ENCODE peak calls at places on chromosomes 3 and 15, in four cellular contexts. E is psoas muscle, C is AG04449, R is kidney. V is an unnamed sample.

GRCh38 chr3:194215392-194215791 is 79.4 kb downstream of the HES1 start:
- DNase-seq in C (no peak), E (no peak), R (no peak), V (no peak)

GRCh38 chr15:66085128-66085527 is 168.4 kb downstream of the MEGF11 start:
- DNase-seq in E (no peak), R (peak; percentile 19), C (no peak), V (no peak)

GRCh38 chr3:181695661-181696491 is 15.8 kb upstream of the SOX2 start:
- DNase-seq in E (no peak), R (no peak), C (no peak), V (no peak)

GRCh38 chr3:6857510-6857909 is 3.4 kb upstream of the GRM7 start:
- DNase-seq in C (no peak), E (no peak), R (no peak), V (no peak)

GRCh38 chr3:15462451-15462850 is 35.1 kb downstream of the EAF1 start:
- DNase-seq in C (no peak), E (no peak), R (no peak), V (no peak)

GRCh38 chr3:6105187-6105586 is 755.7 kb upstream of the GRM7 start:
- DNase-seq in C (no peak), E (no peak), R (no peak), V (no peak)

GRCh38 chr3:195159819-195160175 is 111.2 kb downstream of the XXYLT1 start:
- DNase-seq in C (no peak), R (no peak), E (no peak), V (no peak)

GRCh38 chr3:69216981-69217380 is 94.6 kb upstream of the LMOD3 start:
- DNase-seq in C (no peak), R (no peak), E (no peak), V (no peak)

GRCh38 chr3:124431585-124431984 is 298.7 kb upstream of the UMPS start:
- DNase-seq in C (no peak), R (no peak), E (no peak), V (no peak)

GRCh38 chr3:50189274-50189673 is 2.1 kb upstream of the GNAT1 start:
- DNase-seq in E (peak; percentile 84), C (peak; percentile 31), R (no peak), V (peak; percentile 58)

GRCh38 chr3:128473180-128473519 is 6.5 kb upstream of the DNAJB8 start:
- DNase-seq in E (no peak), R (no peak), C (no peak), V (no peak)

GRCh38 chr3:119579366-119580147 is at the start of gene ADPRH:
- DNase-seq in R (peak; percentile 95), C (no peak), E (peak; percentile 94), V (peak; percentile 27)

GRCh38 chr3:15206662-15207576 is 873 bp downstream of the CAPN7 start:
- DNase-seq in C (no peak), R (no peak), E (peak; percentile 75), V (no peak)

GRCh38 chr3:66554178-66554577 is 53.4 kb upstream of the LRIG1 start:
- DNase-seq in E (no peak), C (peak; percentile 10), R (no peak), V (no peak)

GRCh38 chr15:77096131-77096530 is 25.2 kb upstream of the TSPAN3 start:
- DNase-seq in R (no peak), C (no peak), E (no peak), V (no peak)

GRCh38 chr3:155202626-155203025 is 90.9 kb downstream of the STRIT1 start:
- DNase-seq in R (no peak), C (peak; percentile 33), E (no peak), V (no peak)

GRCh38 chr3:9890249-9891071 is at the start of gene JAGN1:
- DNase-seq in R (peak; percentile 96), E (peak; percentile 94), C (no peak), V (peak; percentile 72)

GRCh38 chr15:92521624-92522008 is 127.9 kb downstream of the ST8SIA2 start:
- DNase-seq in C (peak; percentile 28), E (peak; percentile 78), R (no peak), V (peak; percentile 69)

GRCh38 chr15:88652456-88653199 is 13.8 kb downstream of the ISG20 start:
- DNase-seq in E (no peak), R (no peak), C (no peak), V (no peak)

DNA sequence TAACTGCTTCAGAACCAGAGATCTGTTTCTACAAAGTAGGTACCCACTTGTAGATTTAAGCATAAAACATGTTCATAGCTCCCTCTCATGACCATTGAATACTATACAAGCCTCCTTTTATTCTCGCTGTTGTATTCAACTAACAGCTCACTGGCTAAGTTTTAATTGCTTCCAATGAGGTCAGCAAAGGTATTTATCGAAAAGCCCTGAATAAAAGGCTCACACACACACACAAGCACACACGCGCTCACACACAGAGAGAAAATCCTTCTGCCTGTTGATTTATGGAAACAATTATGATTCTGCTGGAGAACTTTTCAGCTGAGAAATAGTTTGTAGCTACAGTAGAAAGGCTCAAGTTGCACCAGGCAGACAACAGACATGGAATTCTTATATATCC is at the start of gene FGF7:
- DNase-seq in C (peak; percentile 76), E (no peak), R (no peak), V (no peak)
- TF ChIP-seq CTCF in C (no peak), E (no peak), R (no peak), V (no peak)

GRCh38 chr15:63048986-63049665 is 6.6 kb downstream of the TPM1 start:
- DNase-seq in E (peak; percentile 74), R (peak; percentile 89), C (no peak), V (no peak)
- TF ChIP-seq CTCF in E (no peak), R (no peak), C (no peak), V (no peak)

GRCh38 chr3:11206316-11206715 is 52.0 kb downstream of the HRH1 start:
- DNase-seq in C (no peak), R (no peak), E (no peak), V (no peak)

GRCh38 chr3:11204697-11205397 is 50.6 kb downstream of the HRH1 start:
- DNase-seq in C (no peak), E (no peak), R (no peak), V (no peak)

GRCh38 chr3:11212301-11212613 is 58.0 kb downstream of the HRH1 start:
- DNase-seq in E (no peak), C (no peak), R (no peak), V (no peak)

GRCh38 chr3:11211531-11212300 is 57.4 kb downstream of the HRH1 start:
- DNase-seq in E (no peak), C (no peak), R (no peak), V (no peak)

GRCh38 chr3:11206953-11207352 is 52.7 kb downstream of the HRH1 start:
- DNase-seq in E (no peak), C (no peak), R (no peak), V (no peak)
- TF ChIP-seq CTCF in E (no peak), C (no peak), R (no peak), V (no peak)

DNA sequence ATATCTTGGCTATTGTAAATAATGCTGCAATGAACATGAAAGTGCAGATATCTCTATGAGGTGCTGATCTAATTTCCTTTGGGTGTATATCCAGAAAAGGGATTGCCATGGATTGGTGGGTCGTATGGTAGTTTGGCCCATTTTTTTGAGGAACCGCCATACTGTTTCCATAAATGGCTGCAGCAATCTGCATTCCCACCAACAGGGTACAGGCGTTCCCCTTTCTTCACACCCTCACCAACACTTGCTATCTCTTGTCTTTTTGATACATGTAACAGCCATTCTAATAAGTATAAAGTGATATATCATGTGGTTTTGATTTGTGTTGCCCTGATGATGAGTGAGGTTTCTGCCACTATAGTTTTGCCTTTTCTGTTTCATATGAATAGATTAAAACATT is 146.7 kb downstream of the NR2F2 start:
- DNase-seq in E (no peak), R (no peak), C (no peak), V (no peak)
- TF ChIP-seq CTCF in E (no peak), R (no peak), C (no peak), V (no peak)

DNA sequence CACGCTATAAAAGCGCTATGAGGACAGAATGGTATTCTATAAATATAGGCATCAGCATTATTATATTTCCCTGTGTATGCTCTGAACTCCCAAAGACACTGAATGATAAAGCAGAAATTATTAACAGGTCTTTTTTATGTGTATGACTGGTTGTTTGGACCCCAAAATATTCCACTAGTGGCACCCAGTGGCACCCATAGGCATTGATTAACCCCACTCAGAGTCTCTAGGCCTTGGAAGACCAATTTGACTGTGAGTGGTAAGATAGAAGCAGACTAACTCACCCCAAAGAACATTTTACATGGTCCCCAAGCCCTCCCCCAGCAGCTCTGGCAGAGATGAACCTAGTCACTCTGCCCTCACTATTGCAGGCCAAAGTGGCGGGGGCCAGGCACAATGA is 45.4 kb upstream of the UBE2E1 start:
- DNase-seq in R (no peak), C (no peak), E (no peak), V (no peak)
- TF ChIP-seq CTCF in R (no peak), C (no peak), E (no peak), V (no peak)

DNA sequence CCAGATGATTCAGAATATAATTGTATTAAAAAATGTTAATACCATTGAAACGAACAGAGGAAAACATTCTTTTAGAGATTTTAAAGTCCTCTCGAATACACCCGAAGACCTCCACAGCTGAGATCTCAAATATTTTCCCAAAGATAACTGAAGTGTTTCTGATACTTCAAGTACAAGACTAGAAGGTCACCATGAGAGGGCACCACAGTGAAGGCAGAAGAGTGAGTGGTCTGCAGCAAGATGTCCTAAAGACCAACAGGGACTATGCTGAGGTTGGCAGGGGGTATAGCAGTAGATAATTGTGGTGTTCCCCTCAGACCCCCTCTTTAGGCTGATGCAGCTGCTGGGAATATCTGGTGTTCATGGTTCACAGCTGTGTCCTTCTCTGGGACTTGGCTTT is 156.5 kb downstream of the PDCD6IP start:
- DNase-seq in R (no peak), E (no peak), C (no peak), V (no peak)
- TF ChIP-seq CTCF in R (no peak), E (no peak), C (no peak), V (no peak)

GRCh38 chr3:14137004-14137403 is 12.2 kb downstream of the TMEM43 start:
- DNase-seq in R (peak; percentile 85), E (peak; percentile 94), C (no peak), V (no peak)
- TF ChIP-seq CTCF in R (no peak), E (no peak), C (no peak), V (no peak)

DNA sequence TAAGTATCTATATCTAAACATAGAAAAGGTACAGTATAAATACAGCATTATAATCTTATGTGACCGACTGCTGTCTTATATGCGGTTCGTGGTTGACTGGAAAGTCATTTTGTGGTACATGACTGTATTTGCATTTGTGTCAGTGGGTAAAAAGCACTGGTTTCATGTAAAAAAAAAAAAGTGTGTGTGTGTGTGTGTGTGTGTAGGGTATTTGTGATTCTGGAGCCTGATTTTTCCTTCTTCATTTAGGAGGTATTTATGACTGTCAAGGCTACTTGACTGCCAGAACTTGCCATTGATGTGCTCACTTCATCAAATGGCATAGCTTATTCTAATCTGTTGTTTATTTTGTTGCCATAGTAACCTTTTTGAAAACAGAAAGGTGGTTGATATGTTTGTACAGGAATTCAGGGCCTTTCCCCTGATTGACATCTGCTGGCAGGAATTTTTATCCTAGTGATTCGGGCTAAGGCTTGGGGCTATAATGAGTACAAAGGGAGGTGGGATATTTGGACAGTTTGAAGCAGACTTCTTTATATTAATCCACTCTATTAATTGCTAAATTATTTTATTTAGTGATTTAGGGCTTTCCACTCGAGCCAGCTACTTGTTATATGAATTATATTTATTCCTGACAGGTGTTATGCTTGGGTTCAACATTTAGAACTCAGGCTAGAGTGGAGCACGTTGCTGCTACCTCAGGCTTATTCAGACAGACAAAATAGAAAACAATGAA is 63.4 kb downstream of the AKAP13 start:
- DNase-seq in E (no peak), C (no peak), R (no peak), V (no peak)
- TF ChIP-seq CTCF in E (peak; percentile 5), C (no peak), R (no peak), V (no peak)

V was measured in omental fat pad.